ENCODE peak calls at places on chromosomes 2 and 18, in four cellular contexts. B is HCT116, I is stomach, M is A549. J is an unnamed sample.
A peak's percentile ranks its signal among the peaks of the same experiment; 100 is the strongest.

GRCh38 chr2:219459460-219460311 is 25.0 kb downstream of the SPEG start:
- DNase-seq in B (no peak), I (peak; percentile 59), M (peak; percentile 59), J (peak; percentile 60)

GRCh38 chr18:21270453-21270852 is 28.4 kb downstream of the GREB1L start:
- DNase-seq in B (no peak), I (no peak), M (peak; percentile 0), J (no peak)

GRCh38 chr2:19861771-19862170 is 40.0 kb downstream of the TTC32 start:
- DNase-seq in B (no peak), I (no peak), M (no peak), J (no peak)

GRCh38 chr2:23940262-23940975 is at the start of gene UBXN2A:
- DNase-seq in B (peak; percentile 45), I (peak; percentile 82), M (peak; percentile 85), J (peak; percentile 85)

GRCh38 chr18:54812885-54813284 is 15.4 kb upstream of the RAB27B start:
- DNase-seq in B (no peak), I (no peak), M (no peak), J (no peak)

GRCh38 chr18:26621161-26622026 is 73.0 kb upstream of the KCTD1 start:
- DNase-seq in B (peak; percentile 23), I (peak; percentile 59), M (peak; percentile 68), J (peak; percentile 17)

GRCh38 chr2:217789003-217789735 is 213.6 kb downstream of the TNS1 start:
- DNase-seq in B (peak; percentile 26), I (peak; percentile 86), M (peak; percentile 55), J (peak; percentile 61)

GRCh38 chr18:26228562-26229260 is 2.5 kb downstream of the TAF4B start:
- DNase-seq in B (no peak), I (no peak), M (no peak), J (no peak)

GRCh38 chr18:3966246-3966984 is 488.7 kb downstream of the DLGAP1 start:
- DNase-seq in B (no peak), I (no peak), M (peak; percentile 83), J (no peak)

GRCh38 chr2:28684142-28684858 is 67.3 kb upstream of the PPP1CB start:
- DNase-seq in B (no peak), I (no peak), M (no peak), J (no peak)

GRCh38 chr2:65366595-65367125 is 65.7 kb downstream of the SPRED2 start:
- DNase-seq in B (peak; percentile 93), I (no peak), M (peak; percentile 93), J (peak; percentile 94)

GRCh38 chr2:176554107-176555048 is 285.1 kb downstream of the MTX2 start:
- DNase-seq in B (peak; percentile 43), I (no peak), M (peak; percentile 69), J (peak; percentile 71)

GRCh38 chr18:9055185-9055584 is 47.3 kb upstream of the NDUFV2 start:
- DNase-seq in B (peak; percentile 40), I (no peak), M (peak; percentile 47), J (peak; percentile 80)

GRCh38 chr2:74307720-74308119 is 35.5 kb downstream of the SLC4A5 start:
- DNase-seq in B (no peak), I (no peak), M (no peak), J (no peak)

GRCh38 chr2:224646242-224646846 is 61.2 kb upstream of the CUL3 start:
- DNase-seq in B (peak; percentile 38), I (no peak), M (peak; percentile 36), J (no peak)

GRCh38 chr2:153912798-153913396 is 41.2 kb downstream of the GALNT13 start:
- DNase-seq in B (no peak), I (no peak), M (no peak), J (no peak)

GRCh38 chr2:29583104-29583503 is 338.3 kb downstream of the ALK start:
- DNase-seq in B (no peak), I (peak; percentile 39), M (no peak), J (no peak)

GRCh38 chr2:263774-264492 is at the start of gene SH3YL1:
- DNase-seq in B (peak; percentile 16), I (peak; percentile 87), M (peak; percentile 14), J (peak; percentile 50)

GRCh38 chr2:12852135-12852534 is 135.4 kb downstream of the TRIB2 start:
- DNase-seq in B (no peak), I (no peak), M (no peak), J (no peak)

GRCh38 chr2:124647245-124647644 is 622.2 kb downstream of the CNTNAP5 start:
- DNase-seq in B (no peak), I (no peak), M (no peak), J (no peak)

GRCh38 chr2:187403568-187404260 is 44.3 kb downstream of the CALCRL start:
- DNase-seq in B (no peak), I (no peak), M (peak; percentile 5), J (no peak)

DNA sequence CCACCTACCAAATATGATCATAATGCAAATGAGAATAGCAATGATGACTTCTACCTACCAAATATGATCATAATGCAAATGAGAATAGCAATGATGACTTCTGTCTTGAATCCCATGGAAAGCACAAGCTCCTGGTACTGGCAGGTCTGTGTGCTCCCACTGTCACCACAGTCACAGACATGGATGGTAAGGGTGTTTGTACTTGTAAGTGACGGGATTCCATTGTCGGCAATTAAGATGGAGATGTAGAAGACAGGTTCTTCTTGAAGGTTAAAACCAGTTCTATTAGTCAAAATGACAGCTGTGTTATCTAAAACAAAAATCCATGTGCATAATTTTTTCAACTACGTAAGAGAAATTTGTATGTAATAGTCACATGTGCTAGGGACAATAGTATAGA is 95.0 kb downstream of the CDH19 start:
- DNase-seq in B (no peak), I (no peak), M (no peak), J (no peak)
- H3K27ac ChIP-seq in B (no peak overlapping the region), I (no peak overlapping the region), M (no peak overlapping the region), J (no peak overlapping the region)

DNA sequence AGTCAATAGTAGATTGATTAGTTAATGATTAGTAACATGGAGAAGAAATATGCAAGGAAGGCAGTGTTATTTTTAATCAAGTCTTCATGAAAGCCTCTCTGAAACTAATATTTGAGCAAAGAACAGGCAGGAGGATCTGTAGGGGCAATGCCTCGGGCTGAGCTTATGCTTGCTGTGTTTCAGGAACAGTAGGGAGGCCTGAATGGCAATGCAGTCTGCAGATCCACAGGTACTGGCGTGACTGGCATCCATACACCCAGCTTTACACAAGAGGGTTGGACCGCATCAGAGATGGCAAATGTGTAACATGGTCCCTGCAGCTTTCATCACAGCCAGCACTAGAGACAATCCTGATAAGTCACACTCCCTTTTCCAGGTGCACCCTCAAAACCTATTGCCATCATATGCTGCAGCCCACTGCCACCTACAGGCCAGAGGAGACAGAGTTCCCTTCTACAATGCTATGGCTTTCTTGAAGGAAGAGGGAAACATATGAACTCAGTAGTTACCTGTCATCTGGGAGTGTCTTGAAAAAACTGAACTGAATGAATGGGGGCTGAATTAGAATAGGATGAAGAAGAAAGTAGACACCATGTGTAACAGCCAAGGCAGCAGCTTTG is 582.4 kb upstream of the RAB6C start:
- DNase-seq in B (peak; percentile 16), I (no peak), M (peak; percentile 39), J (peak; percentile 39)
- TF ChIP-seq CTCF in B (peak; percentile 75), I (peak; percentile 47), M (peak; percentile 22), J (peak; percentile 67)

DNA sequence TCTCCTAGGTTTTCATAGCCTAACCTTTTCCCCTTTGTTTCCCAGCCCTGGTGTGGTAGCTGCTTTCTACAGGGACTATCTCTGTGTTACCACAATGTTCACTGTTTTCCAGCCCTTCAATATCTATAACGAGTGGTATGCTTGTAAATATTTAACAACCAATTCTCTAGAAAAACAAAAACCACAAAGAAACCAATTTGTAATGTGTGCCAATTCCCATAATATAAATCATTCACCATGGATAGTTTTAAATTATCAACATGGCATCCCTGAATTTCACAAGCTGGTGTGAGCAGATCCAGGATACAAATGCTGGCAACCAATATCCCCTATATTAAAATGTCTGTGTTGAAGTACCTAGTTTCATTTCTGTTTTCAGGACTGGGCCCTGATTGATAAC is 207.5 kb upstream of the FBXO11 start:
- DNase-seq in B (no peak), I (no peak), M (no peak), J (no peak)
- H3K27ac ChIP-seq in B (no peak overlapping the region), I (no peak overlapping the region), M (peak overlapping the region; percentile 18), J (peak overlapping the region; percentile 77)

GRCh38 chr2:105731511-105731910 is 13.2 kb upstream of the NCK2 start:
- DNase-seq in B (no peak), I (no peak), M (no peak), J (no peak)

GRCh38 chr2:105734762-105735538 is 9.8 kb upstream of the NCK2 start:
- DNase-seq in B (no peak), I (no peak), M (no peak), J (no peak)

GRCh38 chr2:105730170-105730569 is 14.5 kb upstream of the NCK2 start:
- DNase-seq in B (no peak), I (no peak), M (no peak), J (no peak)

GRCh38 chr2:105732096-105732495 is 12.6 kb upstream of the NCK2 start:
- DNase-seq in B (no peak), I (no peak), M (no peak), J (peak; percentile 69)

GRCh38 chr2:105732955-105733607 is 11.6 kb upstream of the NCK2 start:
- DNase-seq in B (no peak), I (no peak), M (no peak), J (no peak)
- TF ChIP-seq CTCF in B (no peak), I (no peak), M (no peak), J (no peak)

GRCh38 chr18:56083889-56084288 is 495.9 kb upstream of the TCF4 start:
- DNase-seq in B (no peak), I (no peak), M (no peak), J (no peak)

GRCh38 chr18:56086786-56087185 is 498.8 kb upstream of the TCF4 start:
- DNase-seq in B (no peak), I (no peak), M (no peak), J (no peak)

GRCh38 chr18:56085561-56085960 is 497.6 kb upstream of the TCF4 start:
- DNase-seq in B (no peak), I (no peak), M (no peak), J (no peak)

GRCh38 chr18:56083097-56083865 is 495.3 kb upstream of the TCF4 start:
- DNase-seq in B (no peak), I (no peak), M (no peak), J (no peak)

DNA sequence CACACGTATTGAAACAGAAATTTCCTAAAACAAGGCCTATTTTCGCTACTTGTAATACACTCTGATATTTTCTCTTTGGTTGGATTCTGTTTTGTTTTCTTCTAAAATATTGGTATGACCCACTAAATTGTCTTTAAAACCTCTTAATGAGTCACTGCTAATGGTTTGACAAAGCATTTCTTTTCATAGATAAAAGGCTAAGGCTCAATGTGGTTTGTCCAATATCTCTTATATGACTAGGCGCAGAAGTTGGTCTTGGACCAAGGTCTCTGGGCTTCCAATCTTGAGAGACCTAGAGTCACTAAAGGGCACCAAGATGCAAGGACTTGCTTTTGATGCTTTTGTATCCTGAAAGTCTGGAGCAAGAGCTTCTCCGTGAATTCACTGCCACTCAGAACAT is 498.2 kb upstream of the TCF4 start:
- DNase-seq in B (no peak), I (no peak), M (no peak), J (no peak)
- H3K27ac ChIP-seq in B (no peak overlapping the region), I (no peak overlapping the region), M (no peak overlapping the region), J (no peak overlapping the region)

GRCh38 chr2:132582360-132582759 is 87.6 kb downstream of the LYPD1 start:
- DNase-seq in B (no peak), I (peak; percentile 50), M (no peak), J (no peak)
- TF ChIP-seq CTCF in B (no peak), I (no peak), M (no peak), J (no peak)

GRCh38 chr2:69151974-69152373 is 139.0 kb downstream of the ANTXR1 start:
- DNase-seq in B (no peak), I (no peak), M (no peak), J (no peak)
- H3K27ac ChIP-seq in B (no peak overlapping the region), I (no peak overlapping the region), M (no peak overlapping the region), J (no peak overlapping the region)

GRCh38 chr18:48643262-48643661 is 104.4 kb downstream of the CTIF start:
- DNase-seq in B (no peak), I (no peak), M (no peak), J (no peak)
- TF ChIP-seq CTCF in B (no peak), I (no peak), M (no peak), J (no peak)

J was measured in RWPE1.